ENCODE peak calls at places on chromosomes 2 and 18, in ten cellular contexts. G is fibroblast of lung; W is CD4-positive, alpha-beta memory T cell; A is PC-9; U is psoas muscle; R is astrocyte; L is DND-41; X is PC-3; Y is endodermal cell; Q is tibial artery. S is an unnamed sample.

GRCh38 chr2:47822518-47822917 is 39.6 kb downstream of the MSH6 start:
- DNase-seq in A (no peak), L (no peak), R (no peak), U (no peak), X (no peak), W (no peak), G (no peak), Y (no peak), Q (no peak), S (no peak)

GRCh38 chr18:74689251-74689650 is 91.6 kb downstream of the ZNF407 start:
- DNase-seq in U (no peak), G (peak; percentile 71), X (no peak), Y (no peak), Q (no peak), W (no peak), A (no peak), L (no peak), R (peak; percentile 64), S (no peak)

GRCh38 chr2:101113441-101114267 is 37.5 kb downstream of the TBC1D8 start:
- DNase-seq in W (no peak), X (peak; percentile 90), Q (no peak), L (peak; percentile 26), G (peak; percentile 9), R (no peak), Y (peak; percentile 67), U (no peak), A (peak; percentile 69), S (peak; percentile 41)

GRCh38 chr2:178700922-178701342 is 106.3 kb downstream of the TTN start:
- DNase-seq in Q (no peak), W (peak; percentile 12), R (peak; percentile 8), A (no peak), U (no peak), G (peak; percentile 14), X (peak; percentile 62), L (no peak), Y (no peak), S (peak; percentile 14)

GRCh38 chr2:49426991-49427390 is 272.7 kb upstream of the FSHR start:
- DNase-seq in L (no peak), R (no peak), X (no peak), Q (no peak), W (no peak), U (no peak), A (no peak), Y (no peak), G (no peak), S (no peak)

GRCh38 chr2:11762799-11763461 is 16.5 kb downstream of the LPIN1 start:
- DNase-seq in Y (no peak), G (no peak), A (no peak), X (no peak), L (no peak), R (no peak), W (no peak), U (no peak), Q (no peak), S (no peak)

GRCh38 chr2:77270433-77270832 is 251.7 kb downstream of the LRRTM4 start:
- DNase-seq in Q (no peak), X (no peak), W (no peak), L (no peak), R (peak; percentile 6), A (no peak), U (no peak), G (peak; percentile 6), Y (no peak), S (peak; percentile 9)

GRCh38 chr18:11310476-11311086 is 161.2 kb upstream of the PIEZO2 start:
- DNase-seq in W (no peak), Y (peak; percentile 92), R (no peak), G (no peak), Q (no peak), X (peak; percentile 58), L (peak; percentile 66), A (peak; percentile 40), U (peak; percentile 39), S (peak; percentile 68)

GRCh38 chr2:106358081-106358480 is 110.1 kb downstream of the RGPD3 start:
- DNase-seq in X (no peak), Y (no peak), A (no peak), G (no peak), Q (no peak), W (no peak), U (no peak), L (peak; percentile 66), R (no peak), S (no peak)

GRCh38 chr2:96618599-96619283 is 19.4 kb downstream of the KANSL3 start:
- DNase-seq in U (no peak), W (no peak), L (no peak), Q (peak; percentile 62), X (no peak), G (peak; percentile 50), R (peak; percentile 36), A (no peak), Y (no peak), S (no peak)

GRCh38 chr2:204545861-204546773 is 842 bp downstream of the PARD3B start:
- DNase-seq in W (peak; percentile 2), L (no peak), Q (no peak), U (no peak), G (no peak), X (peak; percentile 33), R (no peak), A (peak; percentile 36), Y (peak; percentile 77), S (peak; percentile 61)

GRCh38 chr18:574456-575228 is 5.5 kb upstream of the CETN1 start:
- DNase-seq in Q (no peak), U (no peak), Y (peak; percentile 50), R (no peak), L (no peak), W (no peak), G (no peak), A (no peak), X (no peak), S (no peak)

GRCh38 chr18:58394046-58394445 is 234.8 kb downstream of the ALPK2 start:
- DNase-seq in L (no peak), A (no peak), Y (no peak), G (peak; percentile 80), W (no peak), X (no peak), Q (no peak), U (no peak), R (peak; percentile 76), S (no peak)

GRCh38 chr18:58396966-58397365 is 231.9 kb downstream of the ALPK2 start:
- DNase-seq in X (no peak), Q (no peak), Y (no peak), L (no peak), U (no peak), W (no peak), R (no peak), A (no peak), G (no peak), S (no peak)

GRCh38 chr18:58394607-58395425 is 234.1 kb downstream of the ALPK2 start:
- DNase-seq in X (no peak), W (no peak), U (no peak), L (no peak), G (peak; percentile 22), Q (no peak), R (no peak), A (no peak), Y (peak; percentile 43), S (no peak)

GRCh38 chr18:58397385-58398132 is 231.3 kb downstream of the ALPK2 start:
- DNase-seq in Y (peak; percentile 17), W (no peak), L (no peak), A (no peak), R (no peak), Q (no peak), U (no peak), G (no peak), X (no peak), S (no peak)

GRCh38 chr18:58396144-58396543 is 232.7 kb downstream of the ALPK2 start:
- DNase-seq in X (no peak), R (no peak), G (no peak), L (no peak), A (no peak), U (no peak), Y (peak; percentile 27), Q (no peak), W (no peak), S (no peak)
- H3K27me3 ChIP-seq in X (no peaks in the 10 kb centered on the region), R (no peaks in the 10 kb centered on the region), G (no peaks in the 10 kb centered on the region), L (no peaks in the 10 kb centered on the region), A (no peaks in the 10 kb centered on the region), U (no peaks in the 10 kb centered on the region), Y (no peaks in the 10 kb centered on the region), Q (no peaks in the 10 kb centered on the region), W (no peaks in the 10 kb centered on the region), S (no peaks in the 10 kb centered on the region)

GRCh38 chr2:63047534-63048281 is 2.9 kb upstream of the OTX1 start:
- DNase-seq in A (no peak), W (no peak), R (no peak), U (peak; percentile 21), G (no peak), Y (peak; percentile 85), X (no peak), Q (no peak), L (no peak), S (peak; percentile 40)
- H3K27me3 ChIP-seq in A (no peaks in the 10 kb centered on the region), W (peaks cover 12% of the 10 kb centered on the region), R (peaks cover 52% of the 10 kb centered on the region), U (peaks cover 14% of the 10 kb centered on the region), G (peaks cover 38% of the 10 kb centered on the region), Y (peaks cover 84% of the 10 kb centered on the region), X (no peaks in the 10 kb centered on the region), Q (peaks cover 91% of the 10 kb centered on the region), L (peaks cover 5% of the 10 kb centered on the region), S (peaks cover 86% of the 10 kb centered on the region)

DNA sequence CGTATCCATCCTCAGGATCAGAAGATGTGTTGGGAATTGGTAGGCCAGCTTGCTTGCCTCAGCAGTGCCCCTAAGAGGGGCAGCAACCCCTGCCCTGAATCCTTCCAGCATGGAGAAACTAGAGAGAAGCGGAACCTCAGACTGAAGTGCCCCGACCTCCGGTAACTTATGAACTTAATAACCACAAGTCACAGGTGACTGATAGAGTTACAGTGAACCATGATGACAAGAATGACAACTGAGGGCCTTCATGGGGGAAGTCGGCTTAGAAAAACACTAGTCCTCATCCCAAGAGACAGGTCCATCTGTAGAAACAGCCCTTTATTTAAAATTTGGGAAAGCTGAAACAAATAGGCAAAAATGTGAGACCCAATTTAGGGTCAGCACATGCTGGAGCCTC is 42.5 kb upstream of the TMEM87B start:
- DNase-seq in U (no peak), R (no peak), G (no peak), L (no peak), Y (no peak), X (no peak), Q (no peak), W (no peak), A (no peak), S (no peak)
- H3K27me3 ChIP-seq in U (no peaks in the 10 kb centered on the region), R (no peaks in the 10 kb centered on the region), G (peaks cover 2% of the 10 kb centered on the region), L (no peaks in the 10 kb centered on the region), Y (no peaks in the 10 kb centered on the region), X (no peaks in the 10 kb centered on the region), Q (no peaks in the 10 kb centered on the region), W (no peaks in the 10 kb centered on the region), A (no peaks in the 10 kb centered on the region), S (no peaks in the 10 kb centered on the region)

DNA sequence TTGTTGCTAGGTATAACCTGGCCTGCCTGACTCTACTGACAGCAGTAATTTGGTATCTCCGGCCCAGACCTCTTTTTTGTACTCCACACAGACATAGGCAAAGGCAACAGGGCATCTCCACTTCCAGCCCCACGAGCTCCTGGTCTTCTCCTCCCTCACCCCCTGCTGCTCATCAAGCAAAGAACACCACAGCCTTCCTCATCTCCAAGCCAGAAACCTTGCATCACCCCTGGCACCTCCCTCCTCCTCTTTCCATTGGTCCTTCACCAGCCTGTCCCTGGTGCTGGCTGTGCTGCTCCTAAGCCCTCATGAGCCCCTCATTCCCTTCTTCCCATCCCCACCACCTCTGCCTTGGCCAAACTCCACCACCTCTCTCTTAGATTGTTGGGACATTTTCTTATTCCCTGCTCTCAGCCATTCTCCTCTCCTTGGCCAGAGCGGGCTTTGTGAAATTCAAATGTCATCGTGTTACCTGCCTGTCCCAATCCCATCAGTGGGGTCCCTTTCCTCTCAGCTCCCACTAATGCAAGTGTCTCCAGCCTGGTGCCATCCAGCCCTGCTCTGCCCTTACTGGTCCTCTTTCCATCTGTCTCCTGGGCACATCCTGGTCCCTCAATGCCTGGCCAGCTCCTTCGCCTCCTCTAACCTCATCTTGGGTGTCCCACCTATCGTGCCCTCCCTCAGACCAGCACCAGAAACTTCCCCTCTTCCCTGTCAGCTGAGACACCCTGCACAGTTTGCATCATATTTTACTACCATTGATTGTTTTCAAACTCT is 77.4 kb downstream of the INHBB start:
- DNase-seq in U (no peak), Q (no peak), R (no peak), X (no peak), A (no peak), Y (peak; percentile 48), W (no peak), L (no peak), G (no peak), S (no peak)
- H3K27me3 ChIP-seq in U (no peaks in the 10 kb centered on the region), Q (peaks cover 25% of the 10 kb centered on the region), R (peaks cover 59% of the 10 kb centered on the region), X (no peaks in the 10 kb centered on the region), A (peaks cover 4% of the 10 kb centered on the region), Y (peaks cover 56% of the 10 kb centered on the region), W (no peaks in the 10 kb centered on the region), L (peaks cover 24% of the 10 kb centered on the region), G (peaks cover 16% of the 10 kb centered on the region), S (peaks cover 13% of the 10 kb centered on the region)

S was measured in hepatocyte.